ENCODE peak calls at places on chromosomes 4 and X, in six cellular contexts. F is cerebellum, R is left ventricle myocardium superior, I is mammary epithelial cell, H is right cardiac atrium, T is GM10248. J is an unnamed sample.

GRCh38 chrX:140944710-140945109 is 57.7 kb upstream of the SPANXB1 start:
- DNase-seq in F (no peak), R (no peak), I (no peak), H (no peak), T (no peak), J (no peak)

GRCh38 chrX:115260330-115260729 is 26.4 kb upstream of the LRCH2 start:
- DNase-seq in F (no peak), R (no peak), I (peak), H (no peak), T (no peak), J (no peak)

GRCh38 chr4:14410469-14410868 is 591.8 kb upstream of the CPEB2 start:
- DNase-seq in F (no peak), R (no peak), I (no peak), H (no peak), T (no peak), J (no peak)

GRCh38 chr4:22515145-22515887 is 550 bp downstream of the ADGRA3 start:
- DNase-seq in F (peak), R (peak), I (peak), H (peak), T (peak), J (peak)

GRCh38 chr4:164949448-164950118 is 27.9 kb downstream of the TRIM61 start:
- DNase-seq in F (no peak), R (no peak), I (peak), H (no peak), T (no peak), J (no peak)

GRCh38 chrX:43176686-43177085 is 398.7 kb upstream of the PPP1R2C start:
- DNase-seq in F (no peak), R (no peak), I (peak), H (no peak), T (no peak), J (no peak)

GRCh38 chrX:93538575-93538974 is 134.8 kb downstream of the NAP1L3 start:
- DNase-seq in F (peak), R (no peak), I (no peak), H (no peak), T (peak), J (no peak)

GRCh38 chr4:38322709-38323108 is 341.3 kb upstream of the KLF3 start:
- DNase-seq in F (no peak), R (peak), I (no peak), H (peak), T (no peak), J (no peak)

GRCh38 chr4:128720270-128720669 is 89.2 kb upstream of the JADE1 start:
- DNase-seq in F (no peak), R (no peak), I (no peak), H (no peak), T (no peak), J (no peak)

GRCh38 chr4:3179126-3179706 is 69.7 kb upstream of the MSANTD1 start:
- DNase-seq in F (no peak), R (no peak), I (no peak), H (no peak), T (no peak), J (no peak)

GRCh38 chr4:122827899-122828601 is 1.4 kb downstream of the FGF2 start:
- DNase-seq in F (no peak), R (no peak), I (peak), H (no peak), T (peak), J (no peak)

GRCh38 chr4:113921089-113921842 is 58.2 kb downstream of the ARSJ start:
- DNase-seq in F (no peak), R (no peak), I (no peak), H (no peak), T (no peak), J (no peak)

GRCh38 chr4:92847046-92847445 is 543.3 kb downstream of the GRID2 start:
- DNase-seq in F (peak), R (no peak), I (no peak), H (no peak), T (no peak), J (no peak)

GRCh38 chrX:134025986-134026731 is 40.8 kb upstream of the GPC3 start:
- DNase-seq in F (no peak), R (no peak), I (no peak), H (no peak), T (no peak), J (no peak)

GRCh38 chr4:3683744-3684421 is 82.3 kb upstream of the ADRA2C start:
- DNase-seq in F (no peak), R (no peak), I (no peak), H (no peak), T (no peak), J (no peak)

GRCh38 chrX:110951472-110952269 is 144.3 kb upstream of the PAK3 start:
- DNase-seq in F (no peak), R (no peak), I (no peak), H (no peak), T (no peak), J (no peak)

GRCh38 chr4:140448162-140448561 is 20.7 kb upstream of the CLGN start:
- DNase-seq in F (no peak), R (no peak), I (no peak), H (no peak), T (no peak), J (no peak)

GRCh38 chr4:6232836-6233785 is 32.8 kb upstream of the JAKMIP1 start:
- DNase-seq in F (no peak), R (no peak), I (no peak), H (no peak), T (no peak), J (no peak)

GRCh38 chrX:102345916-102346315 is 93.9 kb downstream of the NXF2B start:
- DNase-seq in F (peak), R (peak), I (peak), H (peak), T (peak), J (peak)

GRCh38 chrX:15903186-15903681 is 48.6 kb upstream of the AP1S2 start:
- DNase-seq in F (no peak), R (no peak), I (no peak), H (no peak), T (peak), J (no peak)

GRCh38 chrX:38903093-38903492 is 101.8 kb downstream of the MID1IP1 start:
- DNase-seq in F (no peak), R (no peak), I (no peak), H (no peak), T (no peak), J (no peak)

GRCh38 chrX:80812176-80812575 is 2.5 kb upstream of the BRWD3 start:
- DNase-seq in F (no peak), R (peak), I (peak), H (peak), T (no peak), J (no peak)

GRCh38 chrX:29872831-29873230 is 342.5 kb upstream of the MAGEB2 start:
- DNase-seq in F (no peak), R (no peak), I (no peak), H (no peak), T (no peak), J (no peak)

GRCh38 chr4:78409612-78410202 is 141.9 kb upstream of the ANXA3 start:
- DNase-seq in F (no peak), R (no peak), I (peak), H (no peak), T (no peak), J (no peak)

GRCh38 chr4:59571805-59572430 is 1628.2 kb upstream of the ADGRL3 start:
- DNase-seq in F (no peak), R (no peak), I (no peak), H (no peak), T (no peak), J (no peak)

GRCh38 chrX:14489437-14489836 is 39.9 kb upstream of the GLRA2 start:
- DNase-seq in F (no peak), R (no peak), I (no peak), H (no peak), T (no peak), J (no peak)